ENCODE peak calls at places on chromosomes 2 and 18, in six cellular contexts. One of them, this sample, is unnamed.

GRCh38 chr2:23544589-23545295 is 159.8 kb downstream of the KLHL29 start:
- DNase-seq in retina: no peak
- DNase-seq in amniotic stem cell: no peak
- DNase-seq in fibroblast of gingiva: no peak
- DNase-seq in NCI-H1694 treated with DMSO at 0.1 percent for 48 hours: no peak
- DNase-seq in cardiac fibroblast: peak; percentile 65
- DNase-seq in this sample: no peak

GRCh38 chr2:138777996-138778395 is 2.2 kb downstream of the NXPH2 start:
- DNase-seq in cardiac fibroblast: peak; percentile 22
- DNase-seq in fibroblast of gingiva: peak; percentile 10
- DNase-seq in retina: peak; percentile 31
- DNase-seq in amniotic stem cell: no peak
- DNase-seq in NCI-H1694 treated with DMSO at 0.1 percent for 48 hours: no peak
- DNase-seq in this sample: no peak

GRCh38 chr2:232634319-232635150 is 1.1 kb downstream of the EFHD1 start:
- DNase-seq in NCI-H1694 treated with DMSO at 0.1 percent for 48 hours: no peak
- DNase-seq in cardiac fibroblast: peak; percentile 19
- DNase-seq in amniotic stem cell: no peak
- DNase-seq in fibroblast of gingiva: peak; percentile 32
- DNase-seq in retina: no peak
- DNase-seq in this sample: no peak

GRCh38 chr2:86046985-86047384 is 58.7 kb downstream of the POLR1A start:
- DNase-seq in retina: no peak
- DNase-seq in amniotic stem cell: no peak
- DNase-seq in fibroblast of gingiva: no peak
- DNase-seq in NCI-H1694 treated with DMSO at 0.1 percent for 48 hours: no peak
- DNase-seq in cardiac fibroblast: no peak
- DNase-seq in this sample: peak; percentile 10

GRCh38 chr2:100610381-100610831 is 47.6 kb downstream of the PDCL3 start:
- DNase-seq in retina: peak; percentile 87
- DNase-seq in cardiac fibroblast: peak; percentile 65
- DNase-seq in NCI-H1694 treated with DMSO at 0.1 percent for 48 hours: peak; percentile 19
- DNase-seq in fibroblast of gingiva: peak; percentile 84
- DNase-seq in amniotic stem cell: no peak
- DNase-seq in this sample: peak; percentile 80

GRCh38 chr2:150438654-150439053 is 48.8 kb downstream of the RND3 start:
- DNase-seq in fibroblast of gingiva: no peak
- DNase-seq in NCI-H1694 treated with DMSO at 0.1 percent for 48 hours: no peak
- DNase-seq in cardiac fibroblast: no peak
- DNase-seq in amniotic stem cell: no peak
- DNase-seq in retina: no peak
- DNase-seq in this sample: no peak

GRCh38 chr2:8761529-8762164 is 75.8 kb downstream of the KIDINS220 start:
- DNase-seq in NCI-H1694 treated with DMSO at 0.1 percent for 48 hours: peak; percentile 79
- DNase-seq in amniotic stem cell: peak; percentile 4
- DNase-seq in retina: peak; percentile 29
- DNase-seq in fibroblast of gingiva: peak; percentile 25
- DNase-seq in cardiac fibroblast: peak; percentile 60
- DNase-seq in this sample: no peak

GRCh38 chr2:180311-180710 is 83.5 kb downstream of the SH3YL1 start:
- DNase-seq in cardiac fibroblast: no peak
- DNase-seq in retina: no peak
- DNase-seq in NCI-H1694 treated with DMSO at 0.1 percent for 48 hours: no peak
- DNase-seq in amniotic stem cell: no peak
- DNase-seq in fibroblast of gingiva: no peak
- DNase-seq in this sample: no peak

GRCh38 chr2:46518848-46519247 is 39.5 kb downstream of the TMEM247 start:
- DNase-seq in NCI-H1694 treated with DMSO at 0.1 percent for 48 hours: no peak
- DNase-seq in retina: no peak
- DNase-seq in cardiac fibroblast: no peak
- DNase-seq in amniotic stem cell: no peak
- DNase-seq in fibroblast of gingiva: no peak
- DNase-seq in this sample: no peak

GRCh38 chr2:36831185-36831584 is 134.7 kb downstream of the VIT start:
- DNase-seq in cardiac fibroblast: no peak
- DNase-seq in fibroblast of gingiva: no peak
- DNase-seq in retina: no peak
- DNase-seq in NCI-H1694 treated with DMSO at 0.1 percent for 48 hours: no peak
- DNase-seq in amniotic stem cell: no peak
- DNase-seq in this sample: no peak

GRCh38 chr2:38690499-38691420 is 24.8 kb downstream of the GALM start:
- DNase-seq in fibroblast of gingiva: peak; percentile 81
- DNase-seq in retina: no peak
- DNase-seq in amniotic stem cell: peak; percentile 88
- DNase-seq in NCI-H1694 treated with DMSO at 0.1 percent for 48 hours: peak; percentile 68
- DNase-seq in cardiac fibroblast: peak; percentile 81
- DNase-seq in this sample: no peak

GRCh38 chr2:233532971-233533370 is 33.6 kb downstream of the USP40 start:
- DNase-seq in fibroblast of gingiva: no peak
- DNase-seq in amniotic stem cell: no peak
- DNase-seq in cardiac fibroblast: no peak
- DNase-seq in retina: no peak
- DNase-seq in NCI-H1694 treated with DMSO at 0.1 percent for 48 hours: no peak
- DNase-seq in this sample: no peak

GRCh38 chr2:150759531-150759930 is 272.1 kb upstream of the RND3 start:
- DNase-seq in amniotic stem cell: no peak
- DNase-seq in NCI-H1694 treated with DMSO at 0.1 percent for 48 hours: no peak
- DNase-seq in retina: no peak
- DNase-seq in fibroblast of gingiva: no peak
- DNase-seq in cardiac fibroblast: no peak
- DNase-seq in this sample: no peak

GRCh38 chr2:65035544-65035943 is 20.7 kb upstream of the CEP68 start:
- DNase-seq in fibroblast of gingiva: no peak
- DNase-seq in amniotic stem cell: no peak
- DNase-seq in retina: no peak
- DNase-seq in cardiac fibroblast: no peak
- DNase-seq in NCI-H1694 treated with DMSO at 0.1 percent for 48 hours: no peak
- DNase-seq in this sample: no peak

GRCh38 chr2:14288016-14288415 is 344.5 kb upstream of the LRATD1 start:
- DNase-seq in amniotic stem cell: no peak
- DNase-seq in NCI-H1694 treated with DMSO at 0.1 percent for 48 hours: no peak
- DNase-seq in cardiac fibroblast: no peak
- DNase-seq in fibroblast of gingiva: no peak
- DNase-seq in retina: no peak
- DNase-seq in this sample: no peak

GRCh38 chr18:12048827-12049175 is 44.8 kb upstream of the ANKRD62 start:
- DNase-seq in retina: no peak
- DNase-seq in fibroblast of gingiva: no peak
- DNase-seq in NCI-H1694 treated with DMSO at 0.1 percent for 48 hours: no peak
- DNase-seq in amniotic stem cell: no peak
- DNase-seq in cardiac fibroblast: no peak
- DNase-seq in this sample: no peak

GRCh38 chr2:70977605-70978205 is 725 bp upstream of the ANKRD53 start:
- DNase-seq in fibroblast of gingiva: peak; percentile 92
- DNase-seq in cardiac fibroblast: peak; percentile 87
- DNase-seq in NCI-H1694 treated with DMSO at 0.1 percent for 48 hours: peak; percentile 30
- DNase-seq in amniotic stem cell: no peak
- DNase-seq in retina: peak; percentile 52
- DNase-seq in this sample: no peak

GRCh38 chr2:27730249-27730648 is 41.3 kb upstream of the MRPL33 start:
- DNase-seq in fibroblast of gingiva: no peak
- DNase-seq in NCI-H1694 treated with DMSO at 0.1 percent for 48 hours: no peak
- DNase-seq in amniotic stem cell: no peak
- DNase-seq in cardiac fibroblast: no peak
- DNase-seq in retina: no peak
- DNase-seq in this sample: no peak

GRCh38 chr2:172215936-172216335 is 113.2 kb upstream of the DLX2 start:
- DNase-seq in cardiac fibroblast: no peak
- DNase-seq in retina: peak; percentile 6
- DNase-seq in fibroblast of gingiva: no peak
- DNase-seq in amniotic stem cell: no peak
- DNase-seq in NCI-H1694 treated with DMSO at 0.1 percent for 48 hours: no peak
- DNase-seq in this sample: no peak